ENCODE peak calls at places on chromosomes 11 and 22, in four cellular contexts. H is progenitor cell of endocrine pancreas, G is amniotic stem cell, C is NCI-H774. S is an unnamed sample.

GRCh38 chr11:17604201-17604912 is 57.3 kb downstream of the OTOG start:
- DNase-seq in H (no peak), C (no peak), G (no peak), S (no peak)

GRCh38 chr22:48340191-48340590 is 1487.5 kb downstream of the BRD1 start:
- DNase-seq in G (no peak), C (no peak), H (no peak), S (no peak)

GRCh38 chr11:93501856-93502255 is 41.3 kb downstream of the SMCO4 start:
- DNase-seq in C (no peak), H (no peak), G (no peak), S (no peak)

GRCh38 chr11:67607507-67607906 is 771 bp downstream of the NDUFV1 start:
- DNase-seq in C (no peak), G (no peak), H (no peak), S (no peak)

GRCh38 chr11:2741377-2742131 is 41.8 kb upstream of the KCNQ1OT1 start:
- DNase-seq in C (no peak), H (no peak), G (peak), S (no peak)

GRCh38 chr11:61828629-61829407 is 718 bp downstream of the FADS2 start:
- DNase-seq in H (peak), C (peak), G (no peak), S (peak)

GRCh38 chr11:14350215-14350614 is 8.8 kb downstream of the RRAS2 start:
- DNase-seq in C (no peak), G (no peak), H (no peak), S (no peak)

GRCh38 chr11:18721576-18722292 is 4.3 kb downstream of the IGSF22 start:
- DNase-seq in G (no peak), C (peak), H (peak), S (peak)

GRCh38 chr11:61955416-61956135 is 5.4 kb downstream of the BEST1 start:
- DNase-seq in C (no peak), G (no peak), H (no peak), S (peak)

GRCh38 chr11:83292709-83293435 is 6.7 kb upstream of the CCDC90B start:
- DNase-seq in H (no peak), G (peak), C (peak), S (peak)

GRCh38 chr11:26584818-26585217 is 12.8 kb upstream of the MUC15 start:
- DNase-seq in H (no peak), C (no peak), G (no peak), S (no peak)

GRCh38 chr11:59698506-59698905 is 15.1 kb downstream of the OR10V1 start:
- DNase-seq in H (no peak), G (no peak), C (no peak), S (no peak)